ENCODE peak calls at places on chromosomes 5 and 9, in ten cellular contexts. Y is Peyer's patch; X is activated T-cell treated with anti-CD3 and anti-CD28 coated beads for 1 hour; N is stimulated activated naive CD8-positive, alpha-beta T cell treated with anti-CD3 and anti-CD28 coated beads, Interleukin-15, Interleukin-2, amounts not matched to agents 100 U/mL and 50 U/mL, for 24 hours; F is fibroblast of pulmonary artery; H is CD4-positive, alpha-beta memory T cell; K is NCI-H345; W is PC-3; U is SK-MEL-5; L is activated CD4-positive, alpha-beta T cell treated with anti-CD3 and anti-CD28 coated beads, Interleukin-2, amount 10 ng/mL, durations not matched to agents 7 days and 5 days. T is an unnamed sample.
A peak's percentile ranks its signal among the peaks of the same experiment; 100 is the strongest.

GRCh38 chr5:142091012-142091411 is 17.6 kb upstream of the NDFIP1 start:
- DNase-seq in Y (no peak), X (no peak), N (no peak), F (no peak), H (no peak), K (no peak), W (no peak), U (no peak), L (no peak), T (no peak)

GRCh38 chr9:69573666-69574456 is 98.3 kb downstream of the APBA1 start:
- DNase-seq in Y (no peak), X (no peak), N (no peak), F (peak; percentile 75), H (no peak), K (no peak), W (no peak), U (no peak), L (no peak), T (no peak)

GRCh38 chr9:108544866-108545265 is 310.9 kb downstream of the ACTL7B start:
- DNase-seq in Y (no peak), X (no peak), N (no peak), F (no peak), H (no peak), K (no peak), W (no peak), U (no peak), L (no peak), T (no peak)

GRCh38 chr5:91417219-91417618 is 34.1 kb upstream of the ARRDC3 start:
- DNase-seq in Y (no peak), X (no peak), N (no peak), F (peak; percentile 13), H (no peak), K (no peak), W (no peak), U (no peak), L (no peak), T (no peak)

GRCh38 chr5:56766926-56767325 is 48.4 kb upstream of the MAP3K1 start:
- DNase-seq in Y (peak; percentile 34), X (no peak), N (no peak), F (no peak), H (no peak), K (no peak), W (no peak), U (no peak), L (no peak), T (no peak)

GRCh38 chr5:120463991-120464626 is at the start of gene PRR16:
- DNase-seq in Y (peak; percentile 24), X (no peak), N (peak; percentile 32), F (peak; percentile 64), H (no peak), K (no peak), W (peak; percentile 56), U (peak; percentile 71), L (no peak), T (peak; percentile 79)

GRCh38 chr5:112921833-112922817 is at the start of gene REEP5:
- DNase-seq in Y (peak; percentile 81), X (peak; percentile 79), N (peak; percentile 87), F (peak; percentile 74), H (peak; percentile 84), K (peak; percentile 85), W (peak; percentile 78), U (peak; percentile 79), L (peak; percentile 85), T (peak; percentile 75)

GRCh38 chr9:121776739-121777637 is 125.6 kb downstream of the DAB2IP start:
- DNase-seq in Y (no peak), X (no peak), N (no peak), F (no peak), H (no peak), K (no peak), W (no peak), U (no peak), L (no peak), T (no peak)

GRCh38 chr9:73531658-73532057 is 380.0 kb downstream of the ANXA1 start:
- DNase-seq in Y (no peak), X (no peak), N (no peak), F (no peak), H (no peak), K (no peak), W (no peak), U (no peak), L (no peak), T (no peak)